ENCODE peak calls at places on chromosomes 12 and 14, in eight cellular contexts. N is PC-3, U is cardiac fibroblast, G is stomach, F is choroid plexus epithelial cell, M is endothelial cell of umbilical vein, R is esophagus squamous epithelium, E is left ventricle myocardium inferior. S is an unnamed sample.

GRCh38 chr12:121580959-121581680 is at the start of gene KDM2B:
- DNase-seq in N (peak), U (peak), G (peak), F (peak), M (peak), R (no peak), E (peak), S (no peak)

GRCh38 chr12:91001306-91001705 is 3.5 kb downstream of the EPYC start:
- DNase-seq in N (no peak), U (no peak), G (no peak), F (no peak), M (peak), R (no peak), E (no peak), S (no peak)

GRCh38 chr12:122980192-122981035 is at the start of gene ARL6IP4:
- DNase-seq in N (peak), U (peak), G (peak), F (peak), M (peak), R (no peak), E (peak), S (peak)

GRCh38 chr14:94797887-94798286 is 28.0 kb upstream of the GSC start:
- DNase-seq in N (no peak), U (no peak), G (no peak), F (no peak), M (no peak), R (no peak), E (no peak), S (no peak)

GRCh38 chr14:54278087-54278486 is 118.7 kb upstream of the CDKN3 start:
- DNase-seq in N (no peak), U (no peak), G (no peak), F (peak), M (no peak), R (no peak), E (no peak), S (no peak)

GRCh38 chr12:44000309-44000952 is 164.6 kb downstream of the TMEM117 start:
- DNase-seq in N (peak), U (peak), G (no peak), F (peak), M (peak), R (no peak), E (no peak), S (no peak)

GRCh38 chr14:76929927-76930326 is 98.6 kb downstream of the IRF2BPL start:
- DNase-seq in N (no peak), U (no peak), G (no peak), F (no peak), M (no peak), R (no peak), E (no peak), S (no peak)

GRCh38 chr12:130669205-130669557 is 46.9 kb downstream of the RIMBP2 start:
- DNase-seq in N (no peak), U (no peak), G (no peak), F (no peak), M (no peak), R (no peak), E (no peak), S (no peak)

GRCh38 chr14:102418169-102418852 is 55.6 kb downstream of the TECPR2 start:
- DNase-seq in N (no peak), U (no peak), G (no peak), F (no peak), M (no peak), R (no peak), E (no peak), S (no peak)

GRCh38 chr12:81543621-81544139 is 215.5 kb downstream of the PPFIA2 start:
- DNase-seq in N (no peak), U (no peak), G (no peak), F (no peak), M (no peak), R (no peak), E (no peak), S (no peak)

GRCh38 chr12:104263580-104264358 is 39.8 kb upstream of the EID3 start:
- DNase-seq in N (peak), U (peak), G (no peak), F (peak), M (no peak), R (no peak), E (no peak), S (no peak)

GRCh38 chr12:6824962-6825381 is 3.2 kb upstream of the P3H3 start:
- DNase-seq in N (peak), U (peak), G (no peak), F (peak), M (no peak), R (no peak), E (no peak), S (no peak)

GRCh38 chr12:103905730-103906349 is 24.4 kb upstream of the HSP90B1 start:
- DNase-seq in N (no peak), U (no peak), G (no peak), F (no peak), M (no peak), R (no peak), E (no peak), S (no peak)

GRCh38 chr12:79381246-79382208 is 309.2 kb downstream of the PAWR start:
- DNase-seq in N (no peak), U (no peak), G (no peak), F (no peak), M (no peak), R (no peak), E (no peak), S (no peak)

GRCh38 chr12:21301-22189 is 45.0 kb upstream of the IQSEC3 start:
- DNase-seq in N (peak), U (no peak), G (no peak), F (no peak), M (no peak), R (no peak), E (no peak), S (no peak)

GRCh38 chr14:55707365-55707804 is 127.4 kb downstream of the KTN1 start:
- DNase-seq in N (peak), U (peak), G (no peak), F (peak), M (peak), R (no peak), E (no peak), S (no peak)

GRCh38 chr14:89025581-89026236 is 201.3 kb downstream of the TTC8 start:
- DNase-seq in N (no peak), U (peak), G (no peak), F (no peak), M (no peak), R (no peak), E (no peak), S (no peak)

GRCh38 chr12:17334784-17335183 is 728.8 kb upstream of the LMO3 start:
- DNase-seq in N (peak), U (no peak), G (no peak), F (no peak), M (no peak), R (no peak), E (no peak), S (no peak)

GRCh38 chr12:57047981-57048380 is 1.9 kb downstream of the MYO1A start:
- DNase-seq in N (no peak), U (no peak), G (no peak), F (no peak), M (no peak), R (no peak), E (no peak), S (no peak)

GRCh38 chr12:68018315-68018714 is 29.1 kb downstream of the IFNG-AS1 start:
- DNase-seq in N (no peak), U (no peak), G (no peak), F (no peak), M (no peak), R (no peak), E (no peak), S (no peak)

DNA sequence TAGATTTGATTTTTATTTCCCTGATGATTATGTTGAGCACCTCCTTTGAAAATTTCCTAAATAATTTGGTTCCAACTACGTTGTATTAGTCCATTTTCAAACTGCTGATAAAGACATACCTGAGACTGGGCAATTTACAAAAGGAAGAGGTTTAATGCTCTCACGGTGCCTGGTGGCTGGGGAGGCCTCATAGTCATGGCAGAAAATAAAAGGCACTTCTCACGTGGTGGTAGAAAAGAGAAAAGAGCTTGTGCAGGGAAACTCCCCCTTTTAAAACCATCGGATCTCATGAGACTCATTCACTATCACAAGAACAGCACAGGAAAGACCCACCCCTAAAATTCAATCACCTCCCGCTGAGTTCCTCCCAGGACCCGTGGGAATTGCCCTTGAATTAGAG is 372.3 kb downstream of the RPL10L start:
- DNase-seq in N (no peak), U (no peak), G (no peak), F (no peak), M (no peak), R (no peak), E (no peak), S (no peak)
- H3K4me3 ChIP-seq in N (no peak), U (no peak), G (no peak), F (no peak), M (no peak), R (no peak), E (no peak), S (no peak)

GRCh38 chr12:49089831-49090773 is 4.5 kb downstream of the DHH start:
- DNase-seq in N (peak), U (peak), G (peak), F (peak), M (peak), R (no peak), E (peak), S (peak)
- TF ChIP-seq CTCF in N (peak), U (peak), G (no peak), F (no peak), M (peak), R (no peak), E (no peak), S (peak)

DNA sequence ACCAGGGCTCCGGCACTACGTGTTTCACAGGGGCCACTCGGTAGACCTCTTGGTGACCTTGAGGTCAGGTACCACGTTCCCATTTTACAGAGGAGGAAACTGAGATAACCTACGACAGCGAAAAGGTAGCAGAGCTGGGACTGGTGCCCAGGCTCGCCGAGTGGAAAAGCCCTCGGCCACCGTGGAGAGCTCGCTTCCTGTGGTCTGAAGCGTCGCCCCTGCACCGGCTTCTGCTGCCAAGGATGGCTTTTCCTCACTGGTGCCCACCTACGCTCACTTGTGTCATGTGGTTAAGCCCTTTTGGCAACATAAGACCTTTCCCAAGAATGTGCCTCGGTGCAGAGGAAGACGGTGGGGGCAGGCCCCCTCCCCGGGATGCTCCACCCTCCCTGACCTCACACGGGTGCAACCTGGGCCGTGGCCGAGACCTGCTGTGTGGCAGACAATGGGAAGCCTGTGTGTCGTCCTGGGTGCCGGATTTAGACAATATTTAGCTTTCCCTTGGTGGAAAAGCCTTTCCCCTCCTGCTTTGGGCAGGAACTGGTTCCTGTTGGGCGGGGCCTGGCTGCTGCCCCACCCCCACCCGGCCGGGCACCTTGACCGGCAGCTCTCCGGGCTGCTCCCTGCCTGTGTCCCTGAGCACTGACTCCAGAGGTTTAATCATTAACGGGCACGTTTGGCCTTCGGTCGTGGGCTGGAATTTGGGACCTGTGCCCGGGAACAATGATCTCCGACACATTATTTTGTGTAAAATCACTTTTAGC is 32.4 kb upstream of the PPP1R13B start:
- DNase-seq in N (peak), U (peak), G (peak), F (no peak), M (no peak), R (no peak), E (peak), S (no peak)
- H3K4me3 ChIP-seq in N (peak), U (peak), G (peak), F (no peak), M (no peak), R (peak), E (peak), S (no peak)

GRCh38 chr12:112942572-112942971 is 4.3 kb downstream of the OAS3 start:
- DNase-seq in N (no peak), U (no peak), G (no peak), F (no peak), M (no peak), R (no peak), E (no peak), S (no peak)
- TF ChIP-seq CTCF in N (no peak), U (no peak), G (no peak), F (no peak), M (no peak), R (no peak), E (no peak), S (no peak)

GRCh38 chr14:64762044-64763034 is 58.1 kb downstream of the PLEKHG3 start:
- DNase-seq in N (peak), U (peak), G (peak), F (peak), M (peak), R (no peak), E (peak), S (no peak)
- H3K4me3 ChIP-seq in N (peak), U (peak), G (no peak), F (no peak), M (no peak), R (peak), E (no peak), S (no peak)